ENCODE peak calls at places on chromosomes 4 and X, in six cellular contexts. F, N, A, P, U and B are unnamed samples. For H3K36me3, the result is how much of the 10 kb centered on the place peaks cover.

GRCh38 chr4:185115827-185116232 is 27.2 kb upstream of the SLC25A4 start:
- DNase-seq in F (peak), N (no peak), A (peak), P (peak), U (no peak), B (no peak)

GRCh38 chr4:89653012-89653411 is 183.9 kb downstream of the SNCA start:
- DNase-seq in F (no peak), N (no peak), A (no peak), P (no peak), U (no peak), B (no peak)

GRCh38 chr4:83875437-83875836 is 339.5 kb downstream of the GPAT3 start:
- DNase-seq in F (no peak), N (no peak), A (no peak), P (no peak), U (no peak), B (no peak)

GRCh38 chr4:7987148-7987989 is 47.7 kb upstream of the AFAP1 start:
- DNase-seq in F (peak), N (peak), A (peak), P (no peak), U (peak), B (peak)

GRCh38 chr4:6388713-6389112 is 83.7 kb downstream of the PPP2R2C start:
- DNase-seq in F (no peak), N (no peak), A (no peak), P (peak), U (no peak), B (no peak)

GRCh38 chr4:186104895-186105720 is 604 bp downstream of the FAM149A start:
- DNase-seq in F (peak), N (no peak), A (peak), P (peak), U (no peak), B (no peak)

GRCh38 chrX:119093991-119094741 is 21.4 kb downstream of the CT47C1 start:
- DNase-seq in F (peak), N (peak), A (no peak), P (no peak), U (no peak), B (no peak)

GRCh38 chr4:139814285-139815015 is 148.8 kb downstream of the MGST2 start:
- DNase-seq in F (peak), N (no peak), A (no peak), P (no peak), U (no peak), B (no peak)

GRCh38 chrX:136203438-136203837 is 47.8 kb downstream of the MAP7D3 start:
- DNase-seq in F (peak), N (no peak), A (no peak), P (no peak), U (no peak), B (no peak)

GRCh38 chrX:47607091-47607490 is 12.6 kb downstream of the SYN1 start:
- DNase-seq in F (no peak), N (no peak), A (no peak), P (no peak), U (no peak), B (no peak)

GRCh38 chr4:184450045-184450444 is 24.3 kb downstream of the IRF2 start:
- DNase-seq in F (peak), N (peak), A (no peak), P (no peak), U (no peak), B (no peak)

GRCh38 chr4:22593933-22594332 is 78.1 kb upstream of the ADGRA3 start:
- DNase-seq in F (no peak), N (no peak), A (no peak), P (no peak), U (no peak), B (no peak)

GRCh38 chr4:120052840-120053239 is 13.8 kb downstream of the MAD2L1 start:
- DNase-seq in F (peak), N (peak), A (no peak), P (peak), U (peak), B (no peak)

GRCh38 chr4:168919706-168920324 is 90.2 kb downstream of the CBR4 start:
- DNase-seq in F (no peak), N (no peak), A (no peak), P (no peak), U (no peak), B (no peak)

GRCh38 chr4:142416711-142417275 is 429.3 kb downstream of the INPP4B start:
- DNase-seq in F (peak), N (peak), A (no peak), P (no peak), U (no peak), B (peak)

GRCh38 chrX:19678941-19679340 is 163.6 kb upstream of the MAP3K15 start:
- DNase-seq in F (no peak), N (peak), A (no peak), P (no peak), U (no peak), B (peak)

GRCh38 chr4:148539387-148539786 is 97.2 kb upstream of the NR3C2 start:
- DNase-seq in F (no peak), N (peak), A (no peak), P (no peak), U (no peak), B (no peak)

GRCh38 chr4:158756588-158756987 is 12.2 kb upstream of the FNIP2 start:
- DNase-seq in F (no peak), N (no peak), A (no peak), P (no peak), U (no peak), B (no peak)

GRCh38 chr4:186144596-186145569 is 40.4 kb downstream of the FAM149A start:
- DNase-seq in F (peak), N (peak), A (peak), P (peak), U (no peak), B (no peak)

GRCh38 chr4:37749398-37749988 is 63.3 kb upstream of the RELL1 start:
- DNase-seq in F (no peak), N (no peak), A (no peak), P (no peak), U (no peak), B (no peak)

GRCh38 chr4:26238782-26239647 is 81.8 kb upstream of the RBPJ start:
- DNase-seq in F (peak), N (peak), A (no peak), P (no peak), U (no peak), B (no peak)

GRCh38 chr4:127224556-127224955 is 408.2 kb upstream of the INTU start:
- DNase-seq in F (no peak), N (no peak), A (no peak), P (no peak), U (no peak), B (no peak)

GRCh38 chrX:292900-293897 is 12.0 kb downstream of the PLCXD1 start:
- DNase-seq in F (no peak), N (no peak), A (peak), P (peak), U (no peak), B (no peak)
- H3K36me3 ChIP-seq in F (under half), N (under half), A (half or more), P (under half), U (under half), B (under half)

GRCh38 chr4:174383783-174384182 is 100.1 kb downstream of the CEP44 start:
- DNase-seq in F (no peak), N (no peak), A (no peak), P (no peak), U (no peak), B (no peak)

GRCh38 chr4:174378951-174379350 is 95.2 kb downstream of the CEP44 start:
- DNase-seq in F (no peak), N (no peak), A (no peak), P (no peak), U (no peak), B (no peak)

GRCh38 chr4:174377613-174378012 is 93.9 kb downstream of the CEP44 start:
- DNase-seq in F (peak), N (peak), A (no peak), P (no peak), U (no peak), B (no peak)

GRCh38 chr4:174380699-174381098 is 97.0 kb downstream of the CEP44 start:
- DNase-seq in F (no peak), N (no peak), A (no peak), P (no peak), U (no peak), B (no peak)

DNA sequence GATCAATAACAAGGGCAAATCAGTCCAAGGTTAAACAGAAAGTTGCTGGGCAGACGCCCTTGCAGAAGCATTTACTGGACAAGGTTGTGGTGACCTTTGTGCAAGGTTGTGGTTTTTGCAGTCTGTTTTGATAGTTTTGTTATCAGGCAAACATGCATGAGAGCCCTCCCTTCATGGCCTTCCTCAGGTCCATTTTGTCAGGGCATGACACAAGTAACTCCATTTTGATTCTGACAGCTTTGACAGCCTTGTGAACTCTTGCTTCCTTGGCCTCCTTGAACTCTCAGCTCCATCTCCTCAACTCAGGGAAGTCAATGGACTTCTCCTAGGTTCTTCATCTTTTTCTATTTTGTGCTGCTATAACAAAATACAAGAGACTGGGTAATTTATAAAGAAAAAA is 97.7 kb downstream of the CEP44 start:
- DNase-seq in F (no peak), N (no peak), A (no peak), P (no peak), U (no peak), B (no peak)
- H3K36me3 ChIP-seq in F (under half), N (under half), A (under half), P (under half), U (under half), B (under half)

DNA sequence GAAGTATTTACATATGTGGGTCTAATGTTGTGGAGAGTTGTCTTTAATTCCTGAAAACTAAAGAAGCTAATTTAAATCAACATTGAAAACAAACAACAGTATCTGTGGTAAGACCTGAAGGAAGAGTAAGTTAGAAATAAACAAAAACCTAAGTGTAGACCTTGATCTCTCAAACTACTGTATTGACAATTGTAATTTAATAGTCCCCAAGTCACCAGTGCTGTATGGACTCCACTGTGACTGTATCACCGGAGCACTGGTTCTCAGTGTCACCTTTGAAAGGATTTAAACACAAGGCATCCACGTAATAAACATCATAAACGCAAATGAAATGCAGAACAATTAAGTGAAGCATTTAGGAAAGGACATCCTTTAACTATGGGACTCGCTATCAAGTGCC is 46.4 kb downstream of the OCRL start:
- DNase-seq in F (no peak), N (no peak), A (no peak), P (no peak), U (no peak), B (no peak)
- H3K36me3 ChIP-seq in F (under half), N (under half), A (under half), P (under half), U (under half), B (under half)

DNA sequence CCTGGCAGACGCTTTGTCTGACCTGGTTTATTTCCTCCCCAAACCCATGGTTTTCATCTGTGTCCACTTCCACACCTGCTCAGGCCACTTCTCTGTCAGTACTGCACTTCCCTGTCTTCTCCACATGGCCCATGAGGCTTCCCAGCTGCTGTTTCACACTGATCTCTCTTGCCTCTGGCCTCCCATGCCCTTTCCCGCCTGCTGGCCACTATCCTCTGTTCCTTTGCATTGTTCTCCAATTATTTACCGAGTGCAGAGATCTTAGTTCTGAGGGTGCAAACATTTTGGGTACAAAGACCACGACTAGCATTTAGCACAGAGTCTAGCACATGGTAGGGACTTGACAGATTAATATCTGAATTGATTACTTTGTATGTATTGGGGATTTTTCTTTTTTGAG is 174.8 kb upstream of the NPY2R start:
- DNase-seq in F (no peak), N (no peak), A (no peak), P (no peak), U (no peak), B (no peak)
- H3K36me3 ChIP-seq in F (under half), N (under half), A (under half), P (under half), U (under half), B (under half)